ENCODE peak calls at places on chromosomes 6 and 20, in ten cellular contexts. K is neural progenitor cell; M is heart right ventricle; Q is cardiac muscle cell; A is neuronal stem cell; R is ascending aorta; S is CD4-positive, alpha-beta memory T cell; P is GM23248; F is ovary; E is heart left ventricle. N is an unnamed sample.

GRCh38 chr6:37025621-37026466 is 20.4 kb downstream of the FGD2 start:
- DNase-seq in K (no peak), M (no peak), Q (no peak), A (no peak), R (no peak), S (no peak), P (no peak), F (no peak), E (no peak), N (no peak)

GRCh38 chr20:31867011-31867410 is 3.3 kb downstream of the DUSP15 start:
- DNase-seq in K (no peak), M (no peak), Q (no peak), A (no peak), R (no peak), S (no peak), P (no peak), F (no peak), E (no peak), N (no peak)

GRCh38 chr20:3092611-3093379 is 8.3 kb upstream of the AVP start:
- DNase-seq in K (peak; percentile 45), M (no peak), Q (no peak), A (no peak), R (no peak), S (peak; percentile 28), P (peak; percentile 30), F (no peak), E (no peak), N (no peak)

GRCh38 chr6:108764580-108764950 is 83.7 kb upstream of the ARMC2 start:
- DNase-seq in K (no peak), M (no peak), Q (no peak), A (no peak), R (no peak), S (no peak), P (no peak), F (no peak), E (no peak), N (no peak)

GRCh38 chr6:1724616-1725015 is 114.9 kb downstream of the FOXC1 start:
- DNase-seq in K (no peak), M (peak; percentile 64), Q (no peak), A (no peak), R (no peak), S (no peak), P (no peak), F (no peak), E (peak; percentile 74), N (peak; percentile 60)

GRCh38 chr6:17714879-17715860 is 8.4 kb upstream of the NUP153 start:
- DNase-seq in K (no peak), M (no peak), Q (no peak), A (no peak), R (no peak), S (no peak), P (peak; percentile 93), F (no peak), E (no peak), N (peak; percentile 85)

GRCh38 chr6:99822741-99823512 is 171.1 kb downstream of the MCHR2 start:
- DNase-seq in K (peak; percentile 64), M (no peak), Q (peak; percentile 59), A (peak; percentile 21), R (no peak), S (peak; percentile 21), P (peak; percentile 84), F (no peak), E (no peak), N (no peak)

GRCh38 chr20:44166477-44166876 is 20.5 kb downstream of the JPH2 start:
- DNase-seq in K (no peak), M (no peak), Q (peak; percentile 85), A (no peak), R (no peak), S (no peak), P (peak; percentile 77), F (no peak), E (peak; percentile 69), N (peak; percentile 84)

GRCh38 chr6:121480099-121480713 is 44.8 kb downstream of the GJA1 start:
- DNase-seq in K (no peak), M (no peak), Q (no peak), A (no peak), R (no peak), S (no peak), P (no peak), F (no peak), E (no peak), N (peak; percentile 13)

GRCh38 chr6:117174835-117175360 is 90.5 kb upstream of the VGLL2 start:
- DNase-seq in K (no peak), M (no peak), Q (no peak), A (no peak), R (no peak), S (no peak), P (no peak), F (no peak), E (no peak), N (no peak)

DNA sequence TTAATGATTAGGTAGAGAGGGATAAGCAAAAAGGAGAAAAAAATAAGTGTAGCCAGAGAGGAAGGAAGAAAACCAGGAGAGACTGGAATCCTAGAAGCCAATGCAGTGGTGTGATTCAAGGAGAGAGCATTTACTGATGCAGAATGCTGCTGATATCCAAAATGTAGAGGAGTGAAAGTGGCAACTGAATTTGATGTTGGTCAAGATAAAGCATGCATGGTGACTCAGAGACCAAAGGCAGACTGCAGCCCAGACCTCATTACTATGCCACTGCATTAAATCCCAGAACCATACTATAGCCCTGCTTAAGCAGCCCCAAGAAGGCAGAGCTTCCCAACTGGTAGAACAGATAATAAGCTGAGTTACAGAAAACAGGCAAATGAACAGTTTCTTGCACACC is 15.8 kb downstream of the KLHL32 start:
- DNase-seq in K (no peak), M (no peak), Q (no peak), A (no peak), R (no peak), S (no peak), P (peak; percentile 4), F (no peak), E (no peak), N (no peak)
- H3K9me3 ChIP-seq in K (no peaks in the 10 kb centered on the region), M (no peaks in the 10 kb centered on the region), Q (no peaks in the 10 kb centered on the region), A (no peaks in the 10 kb centered on the region), R (no peaks in the 10 kb centered on the region), S (no peaks in the 10 kb centered on the region), P (no peaks in the 10 kb centered on the region), F (no peaks in the 10 kb centered on the region), E (no peaks in the 10 kb centered on the region), N (no peaks in the 10 kb centered on the region)

GRCh38 chr20:23630392-23630849 is 7.3 kb downstream of the CST3 start:
- DNase-seq in K (no peak), M (no peak), Q (no peak), A (no peak), R (no peak), S (no peak), P (no peak), F (no peak), E (no peak), N (no peak)
- H3K4me1 ChIP-seq in K (no peaks in the 10 kb centered on the region), M (peaks cover 46% of the 10 kb centered on the region), Q (peaks cover 4% of the 10 kb centered on the region), A (no peaks in the 10 kb centered on the region), R (peaks cover 4% of the 10 kb centered on the region), S (no peaks in the 10 kb centered on the region), P (peaks cover 9% of the 10 kb centered on the region), F (peaks cover 11% of the 10 kb centered on the region), E (peaks cover 25% of the 10 kb centered on the region), N (peaks cover 9% of the 10 kb centered on the region)

GRCh38 chr20:50560867-50561266 is 50.7 kb downstream of the PTPN1 start:
- DNase-seq in K (no peak), M (no peak), Q (no peak), A (no peak), R (no peak), S (no peak), P (no peak), F (no peak), E (no peak), N (no peak)

GRCh38 chr20:50561379-50562078 is 51.3 kb downstream of the PTPN1 start:
- DNase-seq in K (no peak), M (no peak), Q (no peak), A (no peak), R (no peak), S (no peak), P (peak; percentile 96), F (peak; percentile 38), E (no peak), N (peak; percentile 92)

GRCh38 chr20:50562262-50562701 is 52.1 kb downstream of the PTPN1 start:
- DNase-seq in K (no peak), M (no peak), Q (no peak), A (no peak), R (no peak), S (no peak), P (no peak), F (no peak), E (no peak), N (no peak)

GRCh38 chr20:50565874-50566273 is 55.7 kb downstream of the PTPN1 start:
- DNase-seq in K (no peak), M (no peak), Q (no peak), A (no peak), R (no peak), S (no peak), P (no peak), F (no peak), E (no peak), N (no peak)

GRCh38 chr20:50563133-50563944 is 53.2 kb downstream of the PTPN1 start:
- DNase-seq in K (no peak), M (no peak), Q (no peak), A (no peak), R (no peak), S (no peak), P (no peak), F (no peak), E (no peak), N (no peak)
- H3K4me3 ChIP-seq in K (no peak overlapping the region), M (no peak overlapping the region), Q (no peak overlapping the region), A (no peak overlapping the region), R (no peak overlapping the region), S (no peak overlapping the region), P (no peak overlapping the region), F (no peak overlapping the region), E (no peak overlapping the region), N (no peak overlapping the region)

DNA sequence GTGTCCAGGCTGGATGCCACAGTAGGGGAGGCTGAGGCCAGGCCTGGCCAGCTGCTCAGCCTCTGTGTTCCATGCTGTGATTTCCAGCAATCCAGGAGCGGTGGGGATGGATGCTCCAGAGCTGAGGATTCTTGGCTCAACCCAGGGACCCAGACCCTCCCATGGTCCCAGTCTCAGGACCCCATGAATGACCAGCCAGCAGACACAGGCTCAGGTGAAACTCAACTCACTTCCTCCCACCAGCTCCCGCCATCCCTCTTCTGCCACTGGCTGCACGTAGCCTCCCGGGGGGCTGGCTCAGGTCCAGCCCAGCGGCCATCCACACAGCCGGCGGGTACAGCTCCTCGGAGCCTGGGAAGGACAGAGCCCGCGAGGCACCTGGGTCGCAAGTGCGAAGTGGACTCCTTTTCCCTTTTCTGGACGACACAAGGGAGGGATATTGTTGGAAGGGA is 54.5 kb upstream of the DACT2 start:
- DNase-seq in K (no peak), M (no peak), Q (no peak), A (no peak), R (no peak), S (no peak), P (no peak), F (peak; percentile 23), E (no peak), N (no peak)
- H3K9me3 ChIP-seq in K (no peaks in the 10 kb centered on the region), M (no peaks in the 10 kb centered on the region), Q (no peaks in the 10 kb centered on the region), A (peaks cover 2% of the 10 kb centered on the region), R (no peaks in the 10 kb centered on the region), S (no peaks in the 10 kb centered on the region), P (no peaks in the 10 kb centered on the region), F (no peaks in the 10 kb centered on the region), E (no peaks in the 10 kb centered on the region), N (peaks cover 18% of the 10 kb centered on the region)

GRCh38 chr6:56803594-56803993 is 151.3 kb upstream of the BEND6 start:
- DNase-seq in K (no peak), M (no peak), Q (no peak), A (peak; percentile 18), R (no peak), S (no peak), P (peak; percentile 85), F (no peak), E (no peak), N (peak; percentile 53)
- H3K4me1 ChIP-seq in K (peaks cover 60% of the 10 kb centered on the region), M (peaks cover 74% of the 10 kb centered on the region), Q (peaks cover 4% of the 10 kb centered on the region), A (peaks cover 42% of the 10 kb centered on the region), R (no peaks in the 10 kb centered on the region), S (no peaks in the 10 kb centered on the region), P (peaks cover 75% of the 10 kb centered on the region), F (peaks cover 4% of the 10 kb centered on the region), E (peaks cover 39% of the 10 kb centered on the region), N (peaks cover 53% of the 10 kb centered on the region)

N was measured in SJSA1.